ENCODE peak calls at places on chromosomes 3 and 15, in nine cellular contexts. N, V, W, L, D, Y, F, K and O are unnamed samples.

GRCh38 chr3:10365791-10366190 is 44.9 kb upstream of the SEC13 start:
- DNase-seq in N (no peak), L (no peak), V (no peak), F (no peak), W (no peak), D (no peak), K (no peak), Y (no peak), O (no peak)

GRCh38 chr3:124811441-124811840 is 75.7 kb downstream of the ITGB5 start:
- DNase-seq in V (no peak), N (no peak), F (no peak), L (no peak), D (no peak), Y (no peak), K (no peak), W (no peak), O (no peak)

GRCh38 chr3:12353796-12354505 is 65.1 kb downstream of the PPARG start:
- DNase-seq in L (no peak), D (no peak), V (no peak), N (no peak), Y (no peak), F (no peak), W (no peak), K (no peak), O (no peak)

GRCh38 chr3:84825817-84826216 is 133.0 kb upstream of the CADM2 start:
- DNase-seq in Y (no peak), N (no peak), F (no peak), K (no peak), W (no peak), V (no peak), D (no peak), L (no peak), O (no peak)

GRCh38 chr3:40267940-40268707 is 41.4 kb upstream of the EIF1B start:
- DNase-seq in Y (no peak), F (no peak), D (peak), N (no peak), W (no peak), V (no peak), L (no peak), K (no peak), O (peak)

GRCh38 chr3:156291269-156292123 is 171.1 kb downstream of the KCNAB1 start:
- DNase-seq in N (peak), W (peak), F (no peak), Y (no peak), V (no peak), K (no peak), L (no peak), D (peak), O (no peak)

GRCh38 chr3:30795176-30795575 is 99.3 kb downstream of the GADL1 start:
- DNase-seq in L (no peak), D (no peak), W (no peak), Y (no peak), V (no peak), K (no peak), N (no peak), F (no peak), O (no peak)

GRCh38 chr3:146308222-146308621 is 57.3 kb upstream of the PLSCR4 start:
- DNase-seq in W (no peak), Y (no peak), V (no peak), F (no peak), D (no peak), L (no peak), N (no peak), K (no peak), O (no peak)

GRCh38 chr3:123698813-123699212 is 114.0 kb upstream of the HACD2 start:
- DNase-seq in Y (no peak), L (no peak), N (no peak), V (no peak), F (no peak), D (no peak), W (no peak), K (no peak), O (no peak)

GRCh38 chr3:123695152-123695551 is 110.3 kb upstream of the HACD2 start:
- DNase-seq in K (no peak), Y (peak), D (no peak), F (no peak), N (no peak), L (no peak), V (no peak), W (no peak), O (no peak)

GRCh38 chr3:123695731-123696640 is 111.1 kb upstream of the HACD2 start:
- DNase-seq in F (no peak), V (no peak), W (no peak), L (no peak), K (no peak), D (no peak), N (no peak), Y (no peak), O (no peak)

GRCh38 chr3:123694377-123695147 is 109.7 kb upstream of the HACD2 start:
- DNase-seq in F (no peak), L (no peak), N (no peak), W (no peak), D (no peak), V (no peak), Y (no peak), K (no peak), O (no peak)

GRCh38 chr3:123696796-123697195 is 111.9 kb upstream of the HACD2 start:
- DNase-seq in N (no peak), L (no peak), Y (no peak), D (no peak), V (no peak), W (no peak), F (no peak), K (no peak), O (no peak)
- H3K4me3 ChIP-seq in N (no peak), L (peak), Y (no peak), D (no peak), V (peak), W (peak), F (peak), K (no peak), O (peak)

GRCh38 chr15:93232840-93233239 is 143.8 kb upstream of the RGMA start:
- DNase-seq in F (peak), Y (no peak), K (no peak), V (no peak), D (no peak), L (no peak), N (no peak), W (no peak), O (no peak)

GRCh38 chr15:93233710-93234109 is 144.7 kb upstream of the RGMA start:
- DNase-seq in Y (no peak), V (no peak), F (peak), K (no peak), L (no peak), N (no peak), D (no peak), W (no peak), O (no peak)

GRCh38 chr15:93231261-93231939 is 142.4 kb upstream of the RGMA start:
- DNase-seq in D (no peak), K (no peak), F (peak), L (no peak), V (no peak), Y (no peak), W (no peak), N (peak), O (no peak)

GRCh38 chr15:93235321-93235720 is 146.3 kb upstream of the RGMA start:
- DNase-seq in K (no peak), W (no peak), N (no peak), D (no peak), V (no peak), L (no peak), F (peak), Y (no peak), O (no peak)

DNA sequence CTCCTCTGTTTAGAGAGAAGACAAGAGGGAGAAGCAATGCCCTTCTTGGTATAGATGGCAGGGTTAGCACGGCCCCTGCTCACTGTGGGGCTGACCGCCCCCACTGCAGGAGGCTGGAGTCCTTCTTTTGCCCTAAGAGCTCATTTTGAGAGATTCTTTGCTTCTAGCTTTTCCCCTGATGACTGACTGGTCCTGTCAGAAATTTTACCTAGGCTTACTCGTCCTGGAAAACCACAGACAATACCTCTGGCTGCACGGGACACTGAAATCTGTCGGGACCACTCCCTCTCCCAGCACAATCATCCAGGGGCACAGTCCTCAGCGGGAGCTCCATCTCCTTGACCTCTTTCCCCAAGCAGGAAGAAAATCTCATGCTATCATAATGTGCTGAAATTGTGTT is 143.0 kb upstream of the RGMA start:
- DNase-seq in F (peak), N (peak), K (no peak), V (no peak), Y (no peak), D (no peak), W (no peak), L (no peak), O (no peak)
- TF ChIP-seq POLR2AphosphoS5 in F (no peak), N (no peak), K (no peak), V (no peak), Y (no peak), D (no peak), W (no peak), L (no peak), O (no peak)

GRCh38 chr3:112059497-112059896 is 25.0 kb downstream of the TMPRSS7 start:
- DNase-seq in W (no peak), N (no peak), L (no peak), V (no peak), Y (no peak), K (no peak), D (no peak), F (no peak), O (no peak)

GRCh38 chr3:112056451-112056929 is 22.0 kb downstream of the TMPRSS7 start:
- DNase-seq in K (no peak), N (no peak), L (no peak), Y (no peak), V (peak), W (no peak), F (no peak), D (no peak), O (no peak)

DNA sequence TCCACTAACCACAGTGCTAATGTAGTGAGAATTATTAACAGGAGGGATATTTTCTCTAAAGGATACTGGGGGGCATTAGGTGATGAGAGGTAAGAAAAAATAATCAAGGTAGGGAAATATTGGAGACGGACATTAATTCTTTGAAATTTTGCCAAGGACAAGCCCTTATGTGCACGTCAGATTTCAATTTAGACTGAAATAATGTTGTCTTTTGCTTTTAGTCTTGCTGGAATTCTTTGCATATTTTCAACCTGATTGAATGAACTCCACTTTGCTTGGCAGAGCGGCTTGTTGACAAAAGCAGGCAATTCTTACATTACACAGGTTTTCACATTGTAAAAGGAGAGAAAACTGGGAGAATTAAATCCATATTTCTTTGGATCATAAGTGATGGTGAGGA is 25.0 kb upstream of the C3orf52 start:
- DNase-seq in K (no peak), V (no peak), L (no peak), Y (no peak), W (no peak), N (no peak), F (no peak), D (no peak), O (no peak)
- TF ChIP-seq EP300 in K (no peak), V (no peak), L (no peak), Y (no peak), W (no peak), N (no peak), F (no peak), D (no peak), O (no peak)

DNA sequence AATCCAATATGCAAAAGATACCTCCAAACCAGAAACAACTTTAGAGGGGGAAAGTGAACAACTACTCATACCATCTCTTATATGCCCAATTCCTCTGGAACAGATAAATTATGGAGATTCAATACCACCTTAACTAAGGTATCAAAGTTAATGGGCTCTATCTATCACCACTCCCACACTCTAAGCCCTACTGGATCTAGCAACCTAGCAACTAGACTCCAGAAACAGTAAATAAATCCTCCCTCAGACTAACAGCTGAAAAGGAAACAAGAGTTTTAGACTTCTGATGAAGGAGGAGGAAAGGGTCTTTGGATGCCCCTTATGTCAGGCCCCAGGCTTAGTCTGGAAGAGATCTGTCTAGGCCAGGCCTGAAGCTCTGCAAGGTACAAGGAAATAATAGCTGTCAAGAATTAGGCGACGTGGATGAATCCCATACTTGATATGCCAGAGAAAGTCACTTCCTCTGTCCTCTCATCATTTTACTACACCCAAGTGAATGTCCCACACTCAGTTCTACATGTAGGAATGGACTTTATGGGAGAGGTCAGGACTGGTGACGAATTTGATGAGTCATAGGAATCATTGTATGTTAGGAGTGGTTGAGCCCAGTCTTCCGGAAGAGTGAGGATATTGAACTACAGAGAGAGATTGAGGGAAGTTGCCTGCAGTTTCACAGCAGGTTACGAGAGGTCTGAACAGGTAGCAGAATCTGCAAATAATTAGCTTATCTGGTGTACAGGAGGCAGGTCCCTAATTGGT is 113.8 kb downstream of the AKAP13 start:
- DNase-seq in D (no peak), Y (no peak), N (no peak), L (no peak), K (no peak), W (no peak), F (no peak), V (no peak), O (no peak)
- H3K4me3 ChIP-seq in D (no peak), Y (no peak), N (no peak), L (no peak), K (no peak), W (no peak), F (no peak), V (no peak), O (no peak)

GRCh38 chr3:47850803-47851417 is 48.0 kb downstream of the DHX30 start:
- DNase-seq in V (no peak), K (no peak), W (no peak), N (peak), D (no peak), Y (no peak), L (no peak), F (no peak), O (no peak)
- TF ChIP-seq POLR2AphosphoS5 in V (no peak), K (peak), W (peak), N (no peak), D (peak), Y (no peak), L (no peak), F (no peak), O (no peak)

DNA sequence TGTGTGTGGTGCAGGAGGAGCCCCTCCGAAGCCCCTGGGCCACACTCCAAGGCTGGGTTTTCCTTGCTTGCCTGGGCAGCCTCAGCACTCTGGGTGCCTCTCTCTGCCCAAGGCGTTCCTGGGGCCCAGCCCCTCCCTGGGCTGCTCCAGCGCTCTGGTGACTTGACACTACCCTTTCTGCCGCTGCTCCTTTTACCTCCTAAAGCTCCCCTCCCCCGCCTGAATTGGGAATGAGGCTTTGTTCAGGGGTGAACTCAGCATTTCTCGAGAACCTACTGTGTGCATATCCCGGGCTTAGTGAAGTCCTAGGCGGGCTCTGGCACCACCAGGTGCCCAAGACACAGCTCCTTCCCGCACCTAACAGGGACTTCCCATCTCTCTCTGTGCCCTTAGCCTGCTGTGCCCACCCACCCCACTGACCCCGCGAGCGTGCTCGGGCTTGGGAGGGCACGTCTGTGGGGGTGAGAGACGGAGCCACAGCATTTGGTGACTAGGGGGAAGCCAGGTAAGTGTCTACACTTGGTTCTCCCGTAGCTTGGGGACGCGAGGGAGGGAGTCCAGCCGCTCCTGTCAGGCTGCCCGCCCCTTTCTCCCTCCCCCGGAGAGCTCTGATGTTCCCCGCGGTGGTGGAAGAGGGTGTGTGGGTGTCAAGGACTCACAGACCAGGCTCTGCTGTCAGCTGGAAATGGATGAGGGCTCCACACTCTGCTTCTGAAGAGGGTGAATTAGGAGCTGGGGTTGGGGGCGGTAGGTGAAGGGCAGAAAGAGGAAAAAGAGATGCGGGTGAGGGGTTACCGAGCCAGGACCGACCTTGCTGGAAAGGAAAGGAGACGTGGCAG is 1.1 kb upstream of the BAHD1 start:
- DNase-seq in W (no peak), V (peak), Y (peak), N (peak), K (peak), D (peak), L (no peak), F (no peak), O (peak)
- TF ChIP-seq EP300 in W (no peak), V (no peak), Y (no peak), N (no peak), K (no peak), D (no peak), L (no peak), F (no peak), O (no peak)

DNA sequence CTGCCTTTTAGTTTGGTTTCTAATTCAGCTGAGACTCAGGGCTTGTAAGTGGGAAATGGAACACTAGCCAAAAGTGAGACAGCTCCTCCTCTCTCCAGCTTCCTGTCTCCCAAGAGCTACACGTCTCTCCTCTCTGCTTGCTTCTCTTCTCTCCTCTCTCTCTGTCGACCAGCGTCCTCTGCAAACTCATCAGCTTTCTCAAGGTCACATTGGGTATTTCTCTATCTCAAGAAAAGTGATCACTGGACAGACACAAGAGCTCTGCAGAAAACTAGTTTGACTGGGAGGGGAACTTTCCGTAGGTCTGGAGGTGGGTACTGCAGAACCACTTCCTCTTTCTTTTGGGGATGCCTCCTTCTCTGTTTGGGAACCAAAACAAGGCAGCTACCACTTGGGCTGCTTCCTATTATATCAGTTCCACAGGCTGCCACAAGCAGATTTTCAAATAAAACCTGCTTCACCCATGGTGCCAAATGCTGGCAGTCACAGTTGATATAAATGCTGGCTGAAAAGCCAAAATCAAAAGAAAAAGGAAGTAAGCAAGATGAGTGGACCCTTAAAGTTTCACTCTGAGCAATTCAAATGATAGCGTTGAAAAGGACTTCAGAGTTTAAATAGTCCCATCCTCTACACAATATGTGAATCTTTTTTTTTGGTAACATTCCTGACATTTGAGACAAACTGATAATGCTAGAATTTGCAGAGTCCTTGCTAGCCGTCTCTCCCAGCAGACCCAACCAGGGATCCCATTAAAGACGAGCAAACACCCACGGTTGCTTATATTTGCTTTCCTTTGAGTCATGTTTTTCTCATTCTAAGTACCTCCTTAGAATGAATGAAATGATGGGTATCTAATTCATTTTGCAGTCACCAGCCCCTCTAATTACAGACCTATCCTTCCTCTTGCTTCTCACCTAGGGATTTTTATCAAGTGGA is 7.2 kb upstream of the DYNC1LI1 start:
- DNase-seq in W (no peak), V (no peak), K (no peak), D (no peak), Y (no peak), N (no peak), L (no peak), F (no peak), O (no peak)
- H3K4me3 ChIP-seq in W (no peak), V (no peak), K (no peak), D (no peak), Y (peak), N (no peak), L (peak), F (peak), O (no peak)

DNA sequence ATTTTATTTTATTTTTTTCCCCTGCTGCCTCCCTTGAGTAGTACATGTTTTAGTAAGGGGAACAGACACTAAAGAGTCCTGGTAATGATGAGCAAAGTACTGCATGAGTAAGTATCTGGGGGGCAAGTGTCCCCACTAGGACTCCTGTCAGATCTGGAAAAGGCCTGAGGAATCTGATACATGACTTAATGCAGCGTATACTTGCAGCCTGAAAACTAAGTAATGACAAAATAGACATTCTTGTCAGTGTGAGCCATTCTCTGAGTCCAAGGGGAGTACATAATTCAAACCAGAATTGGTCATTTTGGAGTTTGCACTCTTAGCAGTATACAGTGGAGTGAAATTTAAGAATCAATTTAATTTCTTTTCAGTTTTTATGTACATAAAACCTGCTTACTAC is 27.5 kb downstream of the NXPE3 start:
- DNase-seq in D (no peak), Y (no peak), F (no peak), L (no peak), N (no peak), V (no peak), W (no peak), K (no peak), O (no peak)
- TF ChIP-seq POLR2AphosphoS5 in D (no peak), Y (no peak), F (no peak), L (no peak), N (no peak), V (no peak), W (no peak), K (no peak), O (no peak)